ENCODE peak calls at places on chromosome 1, in five cellular contexts. K is NT2/D1, P is H1, I is GM12878, F is HepG2. R is an unnamed sample.

GRCh38 chr1:32099426-32099825 is 8.4 kb upstream of the KPNA6 start:
- DNase-seq in K (no peak), F (no peak), P (no peak), I (no peak), R (no peak)

GRCh38 chr1:236103059-236103458 is 38.2 kb upstream of the NID1 start:
- DNase-seq in I (no peak), P (peak), F (no peak), K (peak), R (no peak)

GRCh38 chr1:247096544-247096943 is 7.6 kb downstream of the ZNF669 start:
- DNase-seq in F (no peak), K (no peak), I (no peak), P (no peak), R (no peak)

GRCh38 chr1:197374428-197374827 is 106.4 kb downstream of the CRB1 start:
- DNase-seq in F (no peak), K (no peak), I (no peak), P (no peak), R (no peak)

GRCh38 chr1:231778009-231778719 is 151.6 kb downstream of the DISC1 start:
- DNase-seq in F (no peak), K (no peak), P (no peak), I (no peak), R (no peak)

GRCh38 chr1:34645109-34645688 is 109.6 kb upstream of the GJB5 start:
- DNase-seq in F (no peak), P (no peak), I (no peak), K (no peak), R (no peak)

GRCh38 chr1:197911172-197911856 is 5.9 kb upstream of the LHX9 start:
- DNase-seq in P (peak), F (no peak), K (no peak), I (no peak), R (no peak)

GRCh38 chr1:20125091-20125490 is 5.8 kb upstream of the PLA2G2D start:
- DNase-seq in F (no peak), K (no peak), P (no peak), I (no peak), R (no peak)

GRCh38 chr1:30888391-30888790 is 20.2 kb downstream of the SDC3 start:
- DNase-seq in K (no peak), I (no peak), F (no peak), P (no peak), R (no peak)

GRCh38 chr1:99004270-99005141 is at the start of gene PLPPR5:
- DNase-seq in K (no peak), I (no peak), F (no peak), P (peak), R (peak)

GRCh38 chr1:167935252-167936067 is 1.0 kb upstream of the DCAF6 start:
- DNase-seq in F (peak), I (no peak), P (peak), K (peak), R (peak)

GRCh38 chr1:154325583-154326545 is 539 bp downstream of the ATP8B2 start:
- DNase-seq in I (no peak), F (peak), P (peak), K (peak), R (peak)

GRCh38 chr1:94327001-94327685 is 89.8 kb upstream of the ARHGAP29 start:
- DNase-seq in P (peak), F (no peak), K (peak), I (no peak), R (peak)

GRCh38 chr1:161727343-161727924 is 6.1 kb downstream of the FCRLB start:
- DNase-seq in I (no peak), K (no peak), P (no peak), F (no peak), R (no peak)

GRCh38 chr1:39132505-39133339 is 71.8 kb upstream of the MACF1 start:
- DNase-seq in P (peak), I (no peak), K (no peak), F (peak), R (no peak)

GRCh38 chr1:58841455-58841854 is 57.6 kb upstream of the JUN start:
- DNase-seq in K (peak), F (no peak), I (no peak), P (no peak), R (peak)

GRCh38 chr1:54410359-54410758 is 4.2 kb upstream of the SSBP3 start:
- DNase-seq in I (no peak), F (no peak), K (no peak), P (no peak), R (no peak)

GRCh38 chr1:74356493-74356892 is 121.3 kb downstream of the TNNI3K start:
- DNase-seq in K (no peak), F (peak), P (no peak), I (no peak), R (no peak)

GRCh38 chr1:33010946-33011731 is 25.5 kb downstream of the AK2 start:
- DNase-seq in I (no peak), K (no peak), F (no peak), P (no peak), R (no peak)

GRCh38 chr1:90721210-90722194 is 4.4 kb upstream of the BARHL2 start:
- DNase-seq in K (no peak), F (peak), I (no peak), P (peak), R (peak)

GRCh38 chr1:161196521-161197451 is 2.1 kb downstream of the ADAMTS4 start:
- DNase-seq in K (no peak), F (no peak), I (no peak), P (no peak), R (no peak)

GRCh38 chr1:98661544-98662353 is at the start of gene SNX7:
- DNase-seq in K (peak), F (peak), I (no peak), P (peak), R (peak)

GRCh38 chr1:218377143-218377660 is 32.1 kb downstream of the TGFB2 start:
- DNase-seq in K (no peak), I (no peak), P (no peak), F (peak), R (no peak)

GRCh38 chr1:82775402-82776000 is 974.8 kb downstream of the ADGRL2 start:
- DNase-seq in K (peak), P (peak), F (peak), I (no peak), R (peak)

GRCh38 chr1:224668991-224669390 is 52.9 kb downstream of the CNIH3 start:
- DNase-seq in P (no peak), I (no peak), K (no peak), F (no peak), R (no peak)

GRCh38 chr1:210878564-210878963 is 255.4 kb downstream of the KCNH1 start:
- DNase-seq in I (no peak), K (no peak), P (no peak), F (no peak), R (no peak)

GRCh38 chr1:94819945-94820746 is at the start of gene SLC44A3:
- DNase-seq in I (no peak), P (peak), K (peak), F (peak), R (peak)

GRCh38 chr1:58047265-58047858 is 499.2 kb downstream of the OMA1 start:
- DNase-seq in I (no peak), K (no peak), P (peak), F (peak), R (peak)

GRCh38 chr1:162144853-162145252 is 75.4 kb downstream of the NOS1AP start:
- DNase-seq in P (no peak), K (peak), I (no peak), F (peak), R (no peak)

GRCh38 chr1:17470021-17470799 is 30.7 kb upstream of the RCC2 start:
- DNase-seq in F (no peak), I (no peak), K (peak), P (no peak), R (no peak)

GRCh38 chr1:161182214-161182613 is 4.9 kb upstream of the B4GALT3 start:
- DNase-seq in K (no peak), P (no peak), I (peak), F (no peak), R (no peak)

GRCh38 chr1:220151454-220151853 is 57.5 kb downstream of the IARS2 start:
- DNase-seq in I (no peak), P (no peak), F (no peak), K (no peak), R (no peak)

GRCh38 chr1:65175171-65176070 is 27.4 kb downstream of the AK4 start:
- DNase-seq in F (no peak), K (no peak), P (no peak), I (no peak), R (no peak)

GRCh38 chr1:217425528-217425927 is 205.4 kb downstream of the GPATCH2 start:
- DNase-seq in P (no peak), I (no peak), F (no peak), K (no peak), R (no peak)

GRCh38 chr1:151837841-151838490 is 1.7 kb downstream of the C2CD4D start:
- DNase-seq in F (no peak), K (no peak), I (no peak), P (no peak), R (no peak)

GRCh38 chr1:18681423-18681835 is 50.8 kb downstream of the PAX7 start:
- DNase-seq in P (no peak), K (no peak), I (no peak), F (peak), R (peak)

GRCh38 chr1:151838491-151839412 is 868 bp downstream of the C2CD4D start:
- DNase-seq in P (peak), K (no peak), I (no peak), F (no peak), R (no peak)

GRCh38 chr1:162138599-162139397 is 69.3 kb downstream of the NOS1AP start:
- DNase-seq in K (no peak), P (no peak), I (no peak), F (no peak), R (no peak)

GRCh38 chr1:157147906-157148717 is 9.9 kb upstream of the ETV3 start:
- DNase-seq in F (no peak), K (no peak), P (no peak), I (no peak), R (no peak)

GRCh38 chr1:40897499-40897898 is 35.3 kb upstream of the CITED4 start:
- DNase-seq in P (no peak), K (no peak), I (no peak), F (no peak), R (no peak)
- TF ChIP-seq SUZ12 in P (no peak), K (no peak), I (no peak), F (no peak), R (no peak)

GRCh38 chr1:21240706-21241105 is 49.6 kb downstream of the ECE1 start:
- DNase-seq in P (no peak), I (no peak), F (no peak), K (no peak), R (no peak)

GRCh38 chr1:21239181-21239580 is 51.1 kb downstream of the ECE1 start:
- DNase-seq in P (no peak), K (no peak), I (no peak), F (no peak), R (no peak)

GRCh38 chr1:21236178-21236577 is 54.1 kb downstream of the ECE1 start:
- DNase-seq in F (no peak), K (no peak), I (no peak), P (no peak), R (no peak)

GRCh38 chr1:21237386-21238088 is 52.7 kb downstream of the ECE1 start:
- DNase-seq in F (no peak), I (no peak), P (no peak), K (no peak), R (no peak)

DNA sequence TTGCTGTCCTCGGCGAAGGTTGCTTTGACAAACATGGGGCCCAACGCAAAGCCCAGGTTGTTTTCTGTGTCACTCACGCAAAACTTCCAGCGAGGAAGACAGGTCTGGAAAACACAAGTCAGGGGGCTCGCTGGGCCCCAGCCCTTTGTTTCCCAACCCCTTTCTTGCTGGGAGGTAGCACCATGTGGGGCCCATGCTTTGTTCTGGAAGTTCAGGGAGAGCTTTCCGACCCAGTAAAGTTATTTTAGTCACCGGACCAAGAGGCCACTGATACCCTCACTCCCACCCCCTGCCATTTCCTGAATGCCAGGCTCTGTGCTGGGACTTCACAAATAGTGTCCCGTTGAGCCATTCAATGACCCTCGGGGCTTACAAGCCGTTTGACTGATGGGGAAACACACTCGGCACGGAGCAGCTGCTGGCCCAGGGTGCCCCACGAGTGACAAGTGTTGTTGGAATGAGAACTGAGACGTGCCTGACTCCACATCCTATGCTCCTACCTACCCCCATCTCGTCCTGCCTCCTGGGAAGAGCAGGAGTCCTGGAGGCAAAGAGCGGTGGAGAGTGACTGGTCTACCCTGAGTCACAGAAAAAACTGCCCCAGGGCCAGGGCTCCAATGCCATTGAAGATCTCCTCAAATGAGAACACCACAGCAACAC is 52.0 kb downstream of the ECE1 start:
- DNase-seq in I (no peak), K (no peak), P (no peak), F (no peak), R (no peak)
- TF ChIP-seq SUZ12 in I (no peak), K (no peak), P (no peak), F (no peak), R (no peak)

GRCh38 chr1:23695667-23696066 is 4.1 kb downstream of the RPL11 start:
- DNase-seq in P (no peak), F (no peak), I (no peak), K (no peak), R (no peak)

GRCh38 chr1:23691499-23692307 is at the start of gene RPL11:
- DNase-seq in I (peak), K (peak), F (peak), P (peak), R (peak)

GRCh38 chr1:23693599-23693998 is 2.0 kb downstream of the RPL11 start:
- DNase-seq in I (no peak), F (no peak), P (no peak), K (no peak), R (no peak)

GRCh38 chr1:23694371-23694770 is 2.8 kb downstream of the RPL11 start:
- DNase-seq in P (no peak), K (no peak), I (no peak), F (no peak), R (no peak)

DNA sequence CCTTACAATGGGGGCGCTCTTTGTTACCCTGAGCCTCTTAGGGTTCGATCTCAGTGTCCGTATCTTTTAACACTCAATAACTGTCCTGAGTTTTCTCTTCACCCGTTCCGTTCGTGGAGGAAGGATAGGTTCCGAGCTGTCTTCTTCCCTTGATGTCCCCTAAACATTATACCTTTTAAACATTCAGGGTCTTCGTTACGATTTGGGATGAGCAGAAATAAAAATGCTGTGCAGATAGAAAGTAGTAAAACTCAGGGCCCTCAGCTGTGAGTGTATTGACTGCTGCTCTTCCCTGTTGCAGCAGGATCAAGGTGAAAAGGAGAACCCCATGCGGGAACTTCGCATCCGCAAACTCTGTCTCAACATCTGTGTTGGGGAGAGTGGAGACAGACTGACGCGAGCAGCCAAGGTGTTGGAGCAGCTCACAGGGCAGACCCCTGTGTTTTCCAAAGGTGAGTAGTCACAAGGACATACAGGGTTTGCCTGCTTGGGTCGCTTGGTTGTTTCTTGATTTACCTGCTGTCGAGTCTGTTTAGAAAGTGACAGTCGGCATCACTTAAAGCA is 784 bp downstream of the RPL11 start:
- DNase-seq in I (no peak), K (no peak), P (no peak), F (no peak), R (no peak)
- TF ChIP-seq SUZ12 in I (no peak), K (no peak), P (no peak), F (no peak), R (no peak)

GRCh38 chr1:3188150-3188971 is 119.4 kb downstream of the PRDM16 start:
- DNase-seq in P (no peak), I (no peak), K (no peak), F (no peak), R (no peak)
- TF ChIP-seq SUZ12 in P (no peak), I (no peak), K (no peak), F (no peak), R (no peak)

DNA sequence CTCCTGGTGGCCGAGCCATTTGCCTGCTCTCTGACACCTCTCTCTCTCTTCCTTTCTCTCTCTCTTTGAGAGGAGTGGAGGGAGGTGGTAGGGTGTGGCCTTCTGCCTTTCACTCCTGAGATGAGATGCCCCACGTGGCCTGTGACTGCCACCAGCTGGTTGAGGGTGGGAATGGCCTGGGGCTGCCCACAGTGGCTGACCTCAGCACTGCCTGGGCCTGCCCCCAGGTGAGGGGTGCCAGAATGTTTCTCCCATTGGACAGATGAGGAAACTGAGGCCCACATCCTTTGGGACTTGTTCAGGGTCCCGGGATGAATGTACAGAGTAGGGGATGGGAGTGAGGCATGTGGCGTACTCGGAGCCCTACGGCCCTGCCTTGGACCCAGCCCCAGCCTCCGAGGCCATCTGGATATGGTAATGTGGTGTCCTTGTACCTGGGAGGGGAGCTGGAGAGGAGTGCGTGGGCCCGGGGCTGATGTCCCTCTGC is 12.7 kb upstream of the C1orf167 start:
- DNase-seq in K (no peak), F (peak), P (peak), I (no peak), R (peak)
- TF ChIP-seq SUZ12 in K (no peak), F (no peak), P (no peak), I (no peak), R (no peak)

R was measured in HEK293T.